ENCODE peak calls at places on chromosomes 1 and 21, in seven cellular contexts. C, O, U, G, Q, L and I are unnamed samples.

GRCh38 chr1:21018673-21019072 is 158.0 kb downstream of the EIF4G3 start:
- DNase-seq in U (no peak), Q (no peak), O (no peak), G (no peak), C (no peak), L (no peak), I (no peak)

GRCh38 chr1:34684246-34684645 is 70.6 kb upstream of the GJB5 start:
- DNase-seq in U (no peak), Q (no peak), O (no peak), L (no peak), G (no peak), C (no peak), I (no peak)

GRCh38 chr21:43269461-43269860 is 100.7 kb downstream of the CRYAA start:
- DNase-seq in G (no peak), O (no peak), C (peak), Q (no peak), U (no peak), L (peak), I (no peak)

GRCh38 chr21:45551816-45552695 is 9.8 kb upstream of the SLC19A1 start:
- DNase-seq in O (peak), C (no peak), L (peak), U (peak), Q (no peak), G (no peak), I (no peak)

GRCh38 chr1:18901952-18902522 is 318 bp downstream of the ALDH4A1 start:
- DNase-seq in Q (no peak), L (no peak), O (peak), U (no peak), C (no peak), G (peak), I (no peak)

GRCh38 chr1:185926562-185926961 is 192.4 kb downstream of the HMCN1 start:
- DNase-seq in G (no peak), C (no peak), U (no peak), L (no peak), O (no peak), Q (no peak), I (no peak)

GRCh38 chr1:6646499-6647148 is 22.0 kb downstream of the THAP3 start:
- DNase-seq in G (peak), L (no peak), U (no peak), C (peak), O (no peak), Q (peak), I (no peak)

GRCh38 chr1:240385985-240386978 is 225.7 kb downstream of the GREM2 start:
- DNase-seq in G (no peak), Q (no peak), L (no peak), U (no peak), O (no peak), C (no peak), I (no peak)

GRCh38 chr1:222136869-222137268 is 395.0 kb upstream of the DUSP10 start:
- DNase-seq in Q (no peak), L (no peak), U (no peak), G (no peak), O (no peak), C (no peak), I (no peak)

GRCh38 chr21:26177187-26177586 is 6.6 kb upstream of the APP start:
- DNase-seq in U (no peak), G (no peak), L (no peak), Q (no peak), O (no peak), C (no peak), I (no peak)

GRCh38 chr1:57450981-57451380 is 27.1 kb upstream of the DAB1 start:
- DNase-seq in C (no peak), G (no peak), L (peak), O (no peak), U (no peak), Q (no peak), I (no peak)

DNA sequence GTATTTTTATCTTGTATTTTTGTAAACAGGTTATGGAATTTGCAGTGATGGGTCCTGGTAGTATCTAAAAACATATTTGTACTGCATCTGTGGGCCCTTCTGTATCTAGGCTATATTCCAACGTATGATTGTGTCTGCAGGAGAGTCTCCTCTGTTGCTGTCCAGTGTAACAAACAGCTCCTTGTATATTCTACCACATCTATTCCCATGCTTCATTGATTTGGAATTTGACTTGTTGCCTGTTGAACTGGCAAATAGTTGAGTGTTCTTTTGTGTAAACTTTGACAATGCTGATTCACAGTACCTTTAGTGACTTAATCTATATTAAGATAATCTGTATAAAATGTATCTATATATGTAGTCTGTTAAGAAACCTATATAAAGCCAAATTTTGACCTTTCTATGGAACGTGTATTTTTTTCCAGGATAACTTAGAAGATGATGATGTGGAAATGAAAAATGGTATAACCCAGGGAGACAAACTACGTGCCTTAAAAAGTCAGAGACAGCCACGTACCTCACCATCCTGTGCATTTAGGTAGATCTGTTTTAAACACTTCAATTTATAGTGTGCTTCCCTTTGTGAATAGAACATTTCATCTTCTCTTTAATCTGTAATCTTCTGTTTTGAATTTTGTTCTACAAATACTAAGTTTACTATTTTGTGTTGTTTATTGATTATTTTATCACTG is 43.4 kb upstream of the GPR88 start:
- DNase-seq in Q (no peak), G (no peak), O (no peak), C (no peak), U (no peak), L (no peak), I (no peak)
- H3K27ac ChIP-seq in Q (no peak), G (no peak), O (no peak), C (no peak), U (no peak), L (no peak), I (no peak)

GRCh38 chr21:35677298-35677841 is 383.0 kb downstream of the SETD4 start:
- DNase-seq in L (no peak), C (no peak), U (no peak), Q (peak), O (no peak), G (no peak), I (no peak)
- H3K27ac ChIP-seq in L (no peak), C (no peak), U (no peak), Q (peak), O (no peak), G (no peak), I (no peak)

GRCh38 chr1:13652238-13652637 is 47.8 kb upstream of the PRDM2 start:
- DNase-seq in C (no peak), G (no peak), U (no peak), Q (no peak), O (no peak), L (no peak), I (no peak)

GRCh38 chr1:13646533-13646932 is 53.5 kb upstream of the PRDM2 start:
- DNase-seq in L (no peak), C (no peak), Q (no peak), O (no peak), U (no peak), G (no peak), I (no peak)

GRCh38 chr1:13651279-13651678 is 48.7 kb upstream of the PRDM2 start:
- DNase-seq in C (no peak), Q (no peak), G (no peak), U (no peak), O (no peak), L (no peak), I (no peak)
- H3K27ac ChIP-seq in C (no peak), Q (no peak), G (no peak), U (no peak), O (no peak), L (no peak), I (no peak)

DNA sequence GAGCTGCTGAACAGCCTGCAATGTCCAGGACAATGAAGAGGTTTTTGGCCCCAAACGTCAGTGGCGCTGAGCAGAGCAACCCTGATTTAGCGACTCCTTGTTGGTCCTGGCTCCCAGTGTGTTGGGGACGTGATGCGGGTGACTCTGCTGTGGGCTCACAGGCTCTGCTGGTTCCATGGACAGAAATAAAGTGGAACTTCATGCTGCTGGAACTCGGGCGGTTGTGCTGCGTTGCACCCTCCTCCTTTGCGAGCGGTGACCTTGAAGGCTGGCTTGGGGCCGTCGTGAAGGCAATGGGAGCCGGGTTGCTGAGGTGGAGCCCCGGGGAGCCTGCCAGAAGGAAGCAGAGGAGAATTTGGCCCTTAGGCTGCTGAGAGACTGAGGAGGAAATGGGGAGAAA is 122.6 kb upstream of the C1orf174 start:
- DNase-seq in L (no peak), Q (no peak), G (no peak), U (no peak), O (no peak), C (no peak), I (no peak)
- H3K27ac ChIP-seq in L (no peak), Q (no peak), G (no peak), U (no peak), O (no peak), C (no peak), I (no peak)

GRCh38 chr1:17565551-17565971 is 26.1 kb downstream of the ARHGEF10L start:
- DNase-seq in L (peak), C (peak), U (no peak), Q (peak), G (no peak), O (no peak), I (no peak)
- H3K27ac ChIP-seq in L (peak), C (no peak), U (peak), Q (peak), G (no peak), O (no peak), I (peak)

GRCh38 chr1:90411155-90411554 is 305.9 kb downstream of the BARHL2 start:
- DNase-seq in U (no peak), G (no peak), O (no peak), Q (no peak), L (no peak), C (no peak), I (no peak)
- H3K27ac ChIP-seq in U (no peak), G (no peak), O (no peak), Q (no peak), L (no peak), C (no peak), I (no peak)